ENCODE peak calls at places on chromosomes 16 and 17, in eight cellular contexts. A is amygdala; O is amniotic stem cell; W is CD8-positive, alpha-beta T cell; B is AG08395; U is GM10248; M is NCI-H1105; E is GM19239. P is an unnamed sample.

GRCh38 chr16:11032000-11032921 is 87.9 kb downstream of the CLEC16A start:
- DNase-seq in E (no peak), U (no peak), O (no peak), M (no peak), A (no peak), W (no peak), B (no peak), P (no peak)

GRCh38 chr17:46771601-46772012 is 46.9 kb downstream of the WNT3 start:
- DNase-seq in U (peak; percentile 46), A (no peak), B (no peak), M (no peak), W (no peak), O (no peak), E (peak; percentile 39), P (peak; percentile 76)

GRCh38 chr17:77733576-77734296 is 224.8 kb upstream of the TNRC6C start:
- DNase-seq in A (no peak), E (no peak), B (no peak), O (no peak), M (no peak), U (no peak), W (no peak), P (no peak)

GRCh38 chr17:40596261-40596919 is 31.1 kb upstream of the CCR7 start:
- DNase-seq in O (no peak), M (no peak), W (no peak), B (no peak), U (no peak), A (no peak), E (no peak), P (no peak)

GRCh38 chr16:30407794-30408534 is 558 bp downstream of the ZNF771 start:
- DNase-seq in M (no peak), E (no peak), B (peak; percentile 62), W (no peak), U (no peak), O (no peak), A (no peak), P (no peak)

GRCh38 chr17:62405451-62405850 is 18.2 kb upstream of the METTL2A start:
- DNase-seq in W (no peak), B (no peak), E (no peak), O (no peak), A (no peak), U (no peak), M (no peak), P (no peak)

GRCh38 chr17:27565874-27566672 is 64.9 kb upstream of the LGALS9 start:
- DNase-seq in M (no peak), B (no peak), U (no peak), W (no peak), O (no peak), A (no peak), E (no peak), P (no peak)

GRCh38 chr17:7122386-7122785 is 7.8 kb upstream of the ASGR2 start:
- DNase-seq in O (no peak), E (no peak), M (no peak), U (no peak), W (no peak), B (no peak), A (no peak), P (no peak)